ENCODE peak calls at places on chromosomes 1 and 21, in four cellular contexts. J is IMR-90, T is MM.1S, W is endothelial cell of umbilical vein. X is an unnamed sample.

GRCh38 chr1:79105499-79105898 is 99.0 kb upstream of the ADGRL4 start:
- DNase-seq in W (peak; percentile 32), T (no peak), J (peak; percentile 40), X (no peak)

GRCh38 chr1:231937013-231937754 is 310.6 kb downstream of the DISC1 start:
- DNase-seq in T (no peak), J (no peak), W (no peak), X (peak; percentile 52)

GRCh38 chr1:84836145-84836544 is 56.9 kb downstream of the LPAR3 start:
- DNase-seq in W (no peak), J (no peak), T (no peak), X (no peak)

GRCh38 chr1:236020359-236021000 is 44.4 kb downstream of the NID1 start:
- DNase-seq in J (no peak), W (no peak), T (no peak), X (no peak)

GRCh38 chr21:46414965-46415275 is 43.8 kb upstream of the DIP2A start:
- DNase-seq in J (no peak), W (no peak), T (no peak), X (no peak)

GRCh38 chr21:29939859-29940245 is at the start of gene GRIK1:
- DNase-seq in J (no peak), W (no peak), T (no peak), X (peak; percentile 39)

GRCh38 chr1:38835230-38835827 is 24.2 kb downstream of the RRAGC start:
- DNase-seq in T (peak; percentile 83), J (peak; percentile 87), W (peak; percentile 77), X (peak; percentile 90)

GRCh38 chr1:178940022-178940765 is 69.3 kb upstream of the ANGPTL1 start:
- DNase-seq in W (no peak), J (peak; percentile 89), T (no peak), X (no peak)

GRCh38 chr1:5312299-5312686 is 657.9 kb downstream of the AJAP1 start:
- DNase-seq in W (no peak), J (no peak), T (no peak), X (no peak)

GRCh38 chr1:181992072-181992471 is 69.4 kb downstream of the ZNF648 start:
- DNase-seq in W (no peak), J (no peak), T (no peak), X (no peak)

GRCh38 chr1:59434336-59434735 is 137.4 kb downstream of the FGGY start:
- DNase-seq in J (no peak), W (no peak), T (no peak), X (no peak)

GRCh38 chr1:175089319-175089718 is 21.7 kb downstream of the TNN start:
- DNase-seq in T (no peak), W (no peak), J (no peak), X (no peak)

GRCh38 chr21:41765393-41765950 is 1.4 kb downstream of the RIPK4 start:
- DNase-seq in W (no peak), J (no peak), T (no peak), X (no peak)

GRCh38 chr1:66217021-66217420 is 316.9 kb upstream of the SGIP1 start:
- DNase-seq in J (peak; percentile 79), W (no peak), T (no peak), X (peak; percentile 16)

GRCh38 chr1:923131-923990 is at the start of gene SAMD11:
- DNase-seq in W (peak; percentile 53), T (peak; percentile 50), J (peak; percentile 76), X (peak; percentile 89)

GRCh38 chr1:86913399-86913895 is 479 bp downstream of the SELENOF start:
- DNase-seq in T (peak; percentile 62), W (no peak), J (peak; percentile 48), X (peak; percentile 68)

GRCh38 chr1:12643785-12644184 is at the start of gene AADACL4:
- DNase-seq in T (no peak), W (no peak), J (no peak), X (no peak)

GRCh38 chr1:199954701-199955100 is 72.8 kb upstream of the NR5A2 start:
- DNase-seq in T (no peak), J (no peak), W (no peak), X (peak; percentile 41)

GRCh38 chr1:116224561-116224960 is 113.4 kb downstream of the MAB21L3 start:
- DNase-seq in W (no peak), J (no peak), T (no peak), X (no peak)

GRCh38 chr1:225617956-225618355 is 35.0 kb downstream of the ENAH start:
- DNase-seq in W (no peak), T (no peak), J (no peak), X (no peak)

GRCh38 chr1:44326821-44327465 is 28.1 kb downstream of the ERI3 start:
- DNase-seq in T (no peak), J (no peak), W (no peak), X (no peak)

GRCh38 chr1:91997607-91998195 is 32.1 kb upstream of the EPHX4 start:
- DNase-seq in W (peak; percentile 59), T (peak; percentile 45), J (peak; percentile 68), X (peak; percentile 58)

GRCh38 chr1:7230121-7230895 is 445.1 kb downstream of the CAMTA1 start:
- DNase-seq in W (no peak), T (no peak), J (no peak), X (no peak)

GRCh38 chr1:16155537-16156410 is at the start of gene EPHA2:
- DNase-seq in T (no peak), J (peak; percentile 86), W (peak; percentile 90), X (peak; percentile 96)

GRCh38 chr1:76203132-76203531 is 128.6 kb downstream of the ST6GALNAC3 start:
- DNase-seq in T (no peak), W (no peak), J (no peak), X (no peak)

GRCh38 chr21:32947736-32948135 is 78.0 kb upstream of the OLIG2 start:
- DNase-seq in W (no peak), J (no peak), T (no peak), X (no peak)
- H3K4me2 ChIP-seq in W (no peak overlapping the region), J (no peak overlapping the region), T (no peak overlapping the region), X (no peak overlapping the region)

GRCh38 chr1:47440052-47440848 is 2.4 kb downstream of the FOXD2 start:
- DNase-seq in T (no peak), J (no peak), W (no peak), X (no peak)
- H4K20me1 ChIP-seq in T (no peaks in the 10 kb centered on the region), J (no peaks in the 10 kb centered on the region), W (peaks cover 2% of the 10 kb centered on the region), X (peaks cover 10% of the 10 kb centered on the region)

GRCh38 chr1:214380986-214381695 is 100.2 kb downstream of the SMYD2 start:
- DNase-seq in W (no peak), J (no peak), T (no peak), X (no peak)

GRCh38 chr1:214379254-214379970 is 98.5 kb downstream of the SMYD2 start:
- DNase-seq in T (no peak), W (no peak), J (no peak), X (no peak)

GRCh38 chr1:214377886-214378285 is 96.9 kb downstream of the SMYD2 start:
- DNase-seq in T (no peak), W (peak; percentile 17), J (peak; percentile 80), X (no peak)

GRCh38 chr1:214378492-214378891 is 97.5 kb downstream of the SMYD2 start:
- DNase-seq in T (no peak), W (no peak), J (no peak), X (no peak)

DNA sequence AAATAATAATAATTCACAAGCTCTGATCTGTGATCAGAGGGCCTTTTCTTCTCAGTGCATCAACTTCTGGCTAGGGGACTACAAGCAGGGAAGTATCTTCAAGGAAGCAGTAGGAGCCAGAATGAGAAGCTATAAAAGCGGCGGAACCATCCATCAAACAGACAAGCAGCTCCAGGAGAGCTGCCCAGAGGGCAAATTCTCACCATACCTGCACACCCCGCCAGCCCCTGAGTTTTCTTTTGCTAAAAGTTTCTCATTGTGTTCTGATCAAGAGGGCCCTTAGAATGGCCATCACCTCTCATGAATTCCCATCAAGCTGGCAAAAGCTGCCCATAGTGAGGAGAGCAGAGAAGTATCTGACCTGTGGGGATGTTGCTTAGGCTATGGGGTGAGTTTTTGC is 99.5 kb downstream of the SMYD2 start:
- DNase-seq in J (no peak), T (no peak), W (no peak), X (peak; percentile 10)
- H3K4me2 ChIP-seq in J (no peak overlapping the region), T (no peak overlapping the region), W (no peak overlapping the region), X (no peak overlapping the region)

DNA sequence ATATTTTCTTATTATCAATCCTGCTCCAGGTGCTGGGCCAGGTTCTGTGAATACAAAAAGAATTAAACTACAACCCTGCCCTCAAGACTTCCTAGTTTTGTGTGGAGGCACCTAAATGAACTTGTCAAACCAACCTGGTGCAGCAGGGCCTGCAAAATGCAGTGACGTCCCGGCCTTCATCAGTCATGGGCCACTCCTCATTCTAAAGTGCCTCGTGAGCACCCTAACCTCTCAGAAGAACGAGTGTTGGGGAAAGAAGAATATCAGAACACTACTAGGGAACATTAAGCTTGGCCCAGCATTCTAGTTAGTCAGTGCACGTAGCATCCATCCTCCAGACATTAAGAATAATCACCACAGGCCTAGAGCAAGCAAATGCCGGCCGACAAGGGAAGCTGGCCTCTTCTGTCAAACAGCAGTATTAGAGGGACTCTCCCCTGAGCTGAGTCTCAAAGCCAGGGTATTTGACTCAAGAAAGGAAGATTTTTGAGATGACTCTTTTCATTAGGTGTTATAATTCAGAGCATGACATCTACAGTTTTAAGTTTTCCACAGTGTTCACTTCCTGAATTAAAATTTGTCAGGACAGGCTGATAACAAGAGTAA is 137.9 kb downstream of the SLC45A1 start:
- DNase-seq in W (no peak), T (no peak), J (peak; percentile 31), X (no peak)
- H4K20me1 ChIP-seq in W (no peaks in the 10 kb centered on the region), T (no peaks in the 10 kb centered on the region), J (peaks cover 11% of the 10 kb centered on the region), X (no peaks in the 10 kb centered on the region)

GRCh38 chr1:205321959-205322283 is 376 bp upstream of the NUAK2 start:
- DNase-seq in W (no peak), T (no peak), J (no peak), X (no peak)
- H3K4me2 ChIP-seq in W (no peak overlapping the region), T (peak overlapping the region; percentile 92), J (peak overlapping the region; percentile 66), X (peak overlapping the region; percentile 90)

DNA sequence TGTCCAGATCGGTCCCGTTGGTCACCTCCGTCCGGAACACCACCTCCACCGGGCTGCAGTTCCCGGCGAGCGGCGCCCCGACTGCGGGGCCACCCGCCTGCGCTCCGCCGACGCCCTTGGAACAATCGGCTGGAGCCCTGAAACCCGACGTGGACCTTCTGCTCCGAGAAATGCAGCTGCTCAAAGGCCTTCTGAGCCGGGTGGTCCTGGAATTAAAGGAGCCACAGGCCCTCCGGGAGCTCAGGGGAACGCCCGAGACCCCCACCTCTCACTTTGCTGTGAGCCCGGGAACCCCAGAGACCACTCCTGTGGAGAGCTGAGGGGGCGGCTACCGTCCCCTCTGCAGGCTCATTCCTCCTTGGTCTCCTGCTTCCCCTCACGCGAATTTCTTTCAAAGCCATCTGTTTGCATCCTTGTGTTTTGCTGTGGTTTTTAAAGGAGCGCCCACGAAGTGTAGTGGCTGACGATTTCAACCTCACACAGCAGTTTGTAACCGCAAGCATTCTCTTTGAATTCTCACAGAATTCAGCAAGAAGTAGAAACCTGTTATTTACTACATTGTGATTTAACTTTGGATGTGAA is 6.1 kb downstream of the FCRLB start:
- DNase-seq in T (peak; percentile 45), W (no peak), J (peak; percentile 84), X (no peak)
- H4K20me1 ChIP-seq in T (no peaks in the 10 kb centered on the region), W (no peaks in the 10 kb centered on the region), J (no peaks in the 10 kb centered on the region), X (no peaks in the 10 kb centered on the region)

DNA sequence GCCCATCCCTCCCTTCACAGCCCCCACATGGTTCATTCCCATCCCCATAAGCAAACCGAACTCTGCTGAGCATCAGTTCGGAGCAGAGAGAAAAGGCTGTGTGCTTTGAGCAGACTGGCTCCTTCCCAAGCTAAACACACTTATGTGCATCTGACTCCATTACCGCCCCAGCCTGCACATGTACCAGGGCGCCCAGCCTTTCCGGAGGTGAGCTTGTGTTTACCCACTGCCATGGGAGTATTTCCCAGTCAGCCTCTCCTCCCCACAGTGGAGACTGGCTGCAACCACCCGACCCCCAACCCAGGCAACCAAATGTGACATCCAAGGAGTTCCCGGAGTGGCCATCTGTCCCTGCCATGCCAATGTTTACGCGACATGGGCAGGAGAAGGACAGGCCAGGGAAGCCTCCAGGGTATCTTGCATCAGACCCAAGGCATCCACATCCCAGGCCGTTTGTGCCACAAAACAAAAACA is 9.4 kb downstream of the TIAM1 start:
- DNase-seq in W (no peak), T (no peak), J (no peak), X (no peak)
- H3K4me2 ChIP-seq in W (no peak overlapping the region), T (no peak overlapping the region), J (no peak overlapping the region), X (no peak overlapping the region)

X was measured in hepatocyte.